ENCODE peak calls at places on chromosomes 2 and 18, in six cellular contexts. S is aorta; I is hypothalamus; U is effector CD4-positive, alpha-beta T cell; G is NCI-H2081; Y is left cardiac atrium. D is an unnamed sample.

GRCh38 chr2:187252063-187252462 is 196.0 kb downstream of the CALCRL start:
- DNase-seq in S (no peak), U (no peak), I (no peak), G (no peak), Y (no peak), D (no peak)

GRCh38 chr2:72172478-72172877 is 24.8 kb upstream of the CYP26B1 start:
- DNase-seq in Y (no peak), G (no peak), S (no peak), U (no peak), I (no peak), D (no peak)

GRCh38 chr2:45210466-45211195 is 201.4 kb upstream of the SIX2 start:
- DNase-seq in U (no peak), I (no peak), S (no peak), Y (no peak), G (no peak), D (no peak)

GRCh38 chr2:156955701-156956100 is 301.8 kb upstream of the GALNT5 start:
- DNase-seq in S (no peak), G (no peak), Y (no peak), I (no peak), U (no peak), D (no peak)

GRCh38 chr2:214533511-214533910 is 122.7 kb downstream of the VWC2L start:
- DNase-seq in Y (no peak), G (no peak), S (no peak), U (no peak), I (no peak), D (no peak)

GRCh38 chr2:165109915-165110314 is 93.9 kb downstream of the SCN3A start:
- DNase-seq in I (no peak), Y (no peak), S (no peak), U (no peak), G (no peak), D (no peak)

GRCh38 chr2:109597283-109597682 is 16.5 kb downstream of the SEPTIN10 start:
- DNase-seq in S (no peak), I (no peak), U (no peak), G (no peak), Y (no peak), D (no peak)

GRCh38 chr2:71545572-71546274 is 92.4 kb downstream of the DYSF start:
- DNase-seq in I (peak; percentile 43), Y (peak; percentile 56), S (peak; percentile 58), G (peak; percentile 50), U (no peak), D (peak; percentile 84)

GRCh38 chr2:206736935-206737334 is 18.7 kb upstream of the DYTN start:
- DNase-seq in S (no peak), I (no peak), G (no peak), U (no peak), Y (no peak), D (no peak)

GRCh38 chr18:3294435-3295080 is 32.6 kb downstream of the MYL12B start:
- DNase-seq in I (no peak), Y (no peak), G (peak; percentile 64), U (no peak), S (no peak), D (peak; percentile 70)

GRCh38 chr2:104939570-104940235 is 85.8 kb downstream of the POU3F3 start:
- DNase-seq in I (no peak), G (no peak), Y (no peak), S (no peak), U (no peak), D (no peak)

GRCh38 chr2:225895126-225895525 is 495.6 kb downstream of the NYAP2 start:
- DNase-seq in U (no peak), G (no peak), I (no peak), S (no peak), Y (no peak), D (no peak)

GRCh38 chr2:188322569-188323531 is 31.2 kb downstream of the GULP1 start:
- DNase-seq in S (no peak), G (no peak), Y (no peak), I (no peak), U (no peak), D (no peak)

GRCh38 chr2:28586864-28587263 is 91.0 kb downstream of the PLB1 start:
- DNase-seq in G (no peak), I (no peak), U (peak; percentile 46), S (no peak), Y (no peak), D (no peak)

GRCh38 chr2:120793682-120794403 is 58.2 kb downstream of the GLI2 start:
- DNase-seq in S (no peak), Y (peak; percentile 43), U (no peak), I (no peak), G (no peak), D (no peak)

GRCh38 chr2:208025814-208026184 is 472 bp upstream of the PLEKHM3 start:
- DNase-seq in G (peak; percentile 3), I (no peak), U (peak; percentile 6), Y (no peak), S (no peak), D (peak; percentile 46)

GRCh38 chr2:241226723-241227634 is 38.5 kb downstream of the ANO7 start:
- DNase-seq in U (no peak), S (peak; percentile 32), G (no peak), Y (peak; percentile 25), I (no peak), D (no peak)

GRCh38 chr2:218962859-218963492 is 3.5 kb downstream of the CDK5R2 start:
- DNase-seq in I (peak; percentile 80), G (peak; percentile 96), S (peak; percentile 71), Y (peak; percentile 71), U (peak; percentile 33), D (peak; percentile 97)

GRCh38 chr18:78914586-78914935 is 65.1 kb upstream of the SALL3 start:
- DNase-seq in I (no peak), Y (no peak), G (peak; percentile 67), S (no peak), U (no peak), D (no peak)

GRCh38 chr2:234026693-234027254 is 23.7 kb upstream of the SPP2 start:
- DNase-seq in G (no peak), I (no peak), S (no peak), Y (no peak), U (no peak), D (no peak)

GRCh38 chr2:45330617-45331016 is 280.4 kb downstream of the SRBD1 start:
- DNase-seq in S (no peak), Y (no peak), I (no peak), G (no peak), U (no peak), D (no peak)

GRCh38 chr2:54503192-54503591 is 47.1 kb downstream of the SPTBN1 start:
- DNase-seq in I (no peak), U (no peak), S (no peak), Y (no peak), G (peak; percentile 16), D (no peak)

GRCh38 chr2:237691200-237691907 is 64.0 kb downstream of the LRRFIP1 start:
- DNase-seq in U (peak; percentile 36), I (no peak), S (no peak), Y (no peak), G (no peak), D (no peak)

GRCh38 chr2:228180126-228181097 is 1.1 kb downstream of the SPHKAP start:
- DNase-seq in U (no peak), Y (peak; percentile 21), I (peak; percentile 23), S (no peak), G (no peak), D (no peak)

GRCh38 chr2:100470898-100471514 is 724 bp downstream of the NMS start:
- DNase-seq in S (no peak), Y (peak; percentile 29), G (no peak), I (no peak), U (no peak), D (no peak)

GRCh38 chr2:175690113-175690716 is 311.9 kb downstream of the LNPK start:
- DNase-seq in I (no peak), S (no peak), Y (no peak), G (peak; percentile 72), U (peak; percentile 2), D (peak; percentile 71)

GRCh38 chr2:28576714-28577113 is 80.9 kb downstream of the PLB1 start:
- DNase-seq in U (no peak), G (no peak), I (no peak), Y (no peak), S (no peak), D (no peak)

GRCh38 chr2:120654383-120655134 is 81.1 kb upstream of the GLI2 start:
- DNase-seq in U (no peak), Y (peak; percentile 31), S (no peak), I (no peak), G (no peak), D (no peak)

GRCh38 chr2:233413529-233414272 is 59.4 kb downstream of the DGKD start:
- DNase-seq in I (peak; percentile 41), G (peak; percentile 54), U (peak; percentile 35), S (peak; percentile 87), Y (peak; percentile 76), D (peak; percentile 84)

GRCh38 chr2:105682401-105682800 is 62.3 kb upstream of the NCK2 start:
- DNase-seq in I (no peak), G (no peak), S (no peak), Y (no peak), U (no peak), D (no peak)

GRCh38 chr2:198162276-198162675 is 357.9 kb downstream of the PLCL1 start:
- DNase-seq in I (no peak), Y (no peak), S (no peak), G (no peak), U (no peak), D (no peak)

GRCh38 chr18:26618130-26618529 is 69.8 kb upstream of the KCTD1 start:
- DNase-seq in U (no peak), G (no peak), Y (no peak), S (no peak), I (no peak), D (peak; percentile 81)

GRCh38 chr2:37917281-37918228 is 7.5 kb upstream of the RMDN2 start:
- DNase-seq in I (no peak), Y (no peak), S (no peak), G (no peak), U (no peak), D (no peak)

GRCh38 chr2:151905963-151906632 is 77.9 kb upstream of the ARL5A start:
- DNase-seq in U (no peak), G (no peak), I (no peak), S (no peak), Y (no peak), D (no peak)

GRCh38 chr2:26576565-26577441 is 64.4 kb downstream of the CIB4 start:
- DNase-seq in U (no peak), I (no peak), S (peak; percentile 33), G (peak; percentile 66), Y (peak; percentile 5), D (peak; percentile 8)

GRCh38 chr2:145909781-145910180 is 1389.9 kb upstream of the ZEB2 start:
- DNase-seq in S (no peak), Y (no peak), G (no peak), I (no peak), U (no peak), D (no peak)